ENCODE peak calls at places on chromosomes 7 and 10, in six cellular contexts. T, Q, A, M, S and I are unnamed samples.
A peak's percentile ranks its signal among the peaks of the same experiment; 100 is the strongest.

GRCh38 chr7:11570922-11571550 is 261.0 kb downstream of the THSD7A start:
- DNase-seq in T (no peak), M (no peak), Q (no peak), A (no peak), S (no peak), I (no peak)

GRCh38 chr7:155228894-155229293 is 68.8 kb upstream of the INSIG1 start:
- DNase-seq in T (no peak), A (no peak), Q (peak; percentile 82), S (no peak), M (no peak), I (no peak)

GRCh38 chr7:112072541-112073245 is 133.5 kb downstream of the DOCK4 start:
- DNase-seq in T (no peak), A (no peak), S (no peak), M (no peak), Q (no peak), I (no peak)

GRCh38 chr10:34076443-34076842 is 738.7 kb downstream of the PARD3 start:
- DNase-seq in A (no peak), M (no peak), Q (no peak), T (no peak), S (no peak), I (no peak)

GRCh38 chr10:103855852-103856496 is 598 bp upstream of the SH3PXD2A start:
- DNase-seq in T (no peak), A (no peak), Q (no peak), M (no peak), S (no peak), I (no peak)

GRCh38 chr7:38232475-38233366 is 40.7 kb downstream of the TARP start:
- DNase-seq in S (no peak), T (peak; percentile 95), M (peak; percentile 79), A (no peak), Q (no peak), I (no peak)

GRCh38 chr7:131225619-131226101 is 102.0 kb upstream of the MKLN1 start:
- DNase-seq in A (no peak), S (no peak), Q (no peak), T (no peak), M (no peak), I (no peak)

GRCh38 chr7:68511281-68511680 is 1087.0 kb upstream of the AUTS2 start:
- DNase-seq in S (peak; percentile 31), Q (peak; percentile 92), T (no peak), M (no peak), A (no peak), I (no peak)

GRCh38 chr7:85004402-85004801 is 182.5 kb downstream of the SEMA3D start:
- DNase-seq in T (no peak), Q (no peak), M (no peak), A (no peak), S (no peak), I (no peak)

GRCh38 chr10:75390178-75390577 is 11.4 kb downstream of the ZNF503 start:
- DNase-seq in M (no peak), A (no peak), T (no peak), S (no peak), Q (no peak), I (no peak)

GRCh38 chr10:127157506-127158205 is 38.7 kb downstream of the INSYN2A start:
- DNase-seq in S (no peak), M (no peak), T (no peak), A (no peak), Q (no peak), I (no peak)

GRCh38 chr10:110368002-110368401 is 63.3 kb upstream of the SMNDC1 start:
- DNase-seq in A (no peak), Q (no peak), M (no peak), S (no peak), T (no peak), I (no peak)